ENCODE peak calls at places on chromosome 20, in seven cellular contexts. O is bronchial epithelial cell; V is heart left ventricle; N is neural progenitor cell; K is Karpas-422; Q is CD8-positive, alpha-beta T cell; H is GM23248. M is an unnamed sample.

GRCh38 chr20:57619053-57619831 is 984 bp downstream of the ZBP1 start:
- DNase-seq in O (no peak), V (peak), N (no peak), K (peak), Q (peak), H (no peak), M (peak)

GRCh38 chr20:7285918-7286556 is 518.6 kb downstream of the BMP2 start:
- DNase-seq in O (peak), V (peak), N (peak), K (peak), Q (no peak), H (peak), M (no peak)

GRCh38 chr20:48942730-48943129 is 21.2 kb downstream of the ARFGEF2 start:
- DNase-seq in O (no peak), V (no peak), N (no peak), K (no peak), Q (no peak), H (no peak), M (no peak)

GRCh38 chr20:50098259-50098658 is 14.7 kb downstream of the UBE2V1 start:
- DNase-seq in O (no peak), V (no peak), N (no peak), K (peak), Q (no peak), H (no peak), M (no peak)

GRCh38 chr20:26208296-26209091 is 511.8 kb upstream of the ZNF337 start:
- DNase-seq in O (no peak), V (no peak), N (peak), K (no peak), Q (peak), H (peak), M (peak)

GRCh38 chr20:11261533-11262000 is 587.8 kb upstream of the JAG1 start:
- DNase-seq in O (peak), V (no peak), N (no peak), K (no peak), Q (no peak), H (peak), M (no peak)

GRCh38 chr20:32045999-32046398 is 6.0 kb upstream of the HCK start:
- DNase-seq in O (no peak), V (no peak), N (no peak), K (no peak), Q (no peak), H (no peak), M (no peak)

GRCh38 chr20:20499469-20499868 is 131.6 kb downstream of the INSM1 start:
- DNase-seq in O (no peak), V (no peak), N (peak), K (no peak), Q (no peak), H (no peak), M (no peak)

GRCh38 chr20:52209154-52209571 is 17.6 kb upstream of the ZFP64 start:
- DNase-seq in O (no peak), V (no peak), N (no peak), K (no peak), Q (no peak), H (no peak), M (no peak)

GRCh38 chr20:48478370-48478769 is 349.4 kb downstream of the PREX1 start:
- DNase-seq in O (no peak), V (no peak), N (no peak), K (no peak), Q (no peak), H (no peak), M (no peak)

GRCh38 chr20:60642546-60642945 is 609.5 kb upstream of the CDH4 start:
- DNase-seq in O (no peak), V (no peak), N (no peak), K (no peak), Q (no peak), H (no peak), M (no peak)

GRCh38 chr20:32368323-32368722 is 10.2 kb downstream of the ASXL1 start:
- DNase-seq in O (no peak), V (no peak), N (no peak), K (no peak), Q (no peak), H (no peak), M (no peak)

GRCh38 chr20:39259010-39259803 is 297.1 kb downstream of the DHX35 start:
- DNase-seq in O (no peak), V (no peak), N (no peak), K (no peak), Q (peak), H (no peak), M (no peak)

GRCh38 chr20:33947709-33948295 is 45.9 kb upstream of the RALY start:
- DNase-seq in O (peak), V (no peak), N (peak), K (peak), Q (no peak), H (peak), M (peak)

GRCh38 chr20:35595901-35596300 is 19.7 kb upstream of the SPAG4 start:
- DNase-seq in O (no peak), V (no peak), N (no peak), K (no peak), Q (no peak), H (no peak), M (no peak)

GRCh38 chr20:17634666-17635319 is 47.2 kb downstream of the RRBP1 start:
- DNase-seq in O (no peak), V (no peak), N (no peak), K (no peak), Q (no peak), H (no peak), M (no peak)

GRCh38 chr20:14117768-14118167 is 122.5 kb downstream of the MACROD2 start:
- DNase-seq in O (peak), V (no peak), N (no peak), K (no peak), Q (no peak), H (peak), M (no peak)

GRCh38 chr20:57593134-57593886 is 26.9 kb downstream of the ZBP1 start:
- DNase-seq in O (no peak), V (no peak), N (peak), K (peak), Q (no peak), H (no peak), M (no peak)

GRCh38 chr20:60304931-60305330 is 346.7 kb downstream of the CDH26 start:
- DNase-seq in O (no peak), V (no peak), N (no peak), K (no peak), Q (no peak), H (no peak), M (no peak)

GRCh38 chr20:58624687-58625086 is 26.4 kb upstream of the STX16 start:
- DNase-seq in O (no peak), V (no peak), N (no peak), K (no peak), Q (no peak), H (no peak), M (no peak)

GRCh38 chr20:53752971-53753879 is 159.6 kb upstream of the ZNF217 start:
- DNase-seq in O (peak), V (no peak), N (no peak), K (no peak), Q (no peak), H (no peak), M (no peak)

GRCh38 chr20:24523661-24524060 is 54.2 kb downstream of the SYNDIG1 start:
- DNase-seq in O (no peak), V (no peak), N (peak), K (no peak), Q (no peak), H (no peak), M (no peak)

GRCh38 chr20:61753987-61754956 is 311.4 kb downstream of the TAF4 start:
- DNase-seq in O (no peak), V (no peak), N (no peak), K (no peak), Q (no peak), H (no peak), M (no peak)

GRCh38 chr20:53623454-53624206 is 30.0 kb upstream of the ZNF217 start:
- DNase-seq in O (peak), V (peak), N (peak), K (no peak), Q (no peak), H (peak), M (peak)

GRCh38 chr20:47357296-47358051 is 975 bp upstream of the ZMYND8 start:
- DNase-seq in O (peak), V (peak), N (peak), K (peak), Q (peak), H (peak), M (peak)
- H3K4me3 ChIP-seq in O (peak), V (no peak), N (peak), K (peak), Q (peak), H (no peak), M (peak)

GRCh38 chr20:5181492-5181891 is 54.7 kb downstream of the CDS2 start:
- DNase-seq in O (no peak), V (no peak), N (no peak), K (no peak), Q (no peak), H (no peak), M (no peak)
- H3K4me3 ChIP-seq in O (no peak), V (no peak), N (no peak), K (no peak), Q (no peak), H (no peak), M (no peak)

GRCh38 chr20:689348-689747 is 13.7 kb upstream of the SCRT2 start:
- DNase-seq in O (no peak), V (no peak), N (no peak), K (no peak), Q (no peak), H (no peak), M (no peak)

GRCh38 chr20:689947-690346 is 14.3 kb upstream of the SCRT2 start:
- DNase-seq in O (no peak), V (no peak), N (no peak), K (no peak), Q (no peak), H (no peak), M (no peak)

GRCh38 chr20:692044-692443 is 16.4 kb upstream of the SCRT2 start:
- DNase-seq in O (no peak), V (no peak), N (no peak), K (no peak), Q (no peak), H (no peak), M (no peak)

GRCh38 chr20:687468-688203 is 12.0 kb upstream of the SCRT2 start:
- DNase-seq in O (no peak), V (no peak), N (no peak), K (no peak), Q (no peak), H (no peak), M (no peak)

DNA sequence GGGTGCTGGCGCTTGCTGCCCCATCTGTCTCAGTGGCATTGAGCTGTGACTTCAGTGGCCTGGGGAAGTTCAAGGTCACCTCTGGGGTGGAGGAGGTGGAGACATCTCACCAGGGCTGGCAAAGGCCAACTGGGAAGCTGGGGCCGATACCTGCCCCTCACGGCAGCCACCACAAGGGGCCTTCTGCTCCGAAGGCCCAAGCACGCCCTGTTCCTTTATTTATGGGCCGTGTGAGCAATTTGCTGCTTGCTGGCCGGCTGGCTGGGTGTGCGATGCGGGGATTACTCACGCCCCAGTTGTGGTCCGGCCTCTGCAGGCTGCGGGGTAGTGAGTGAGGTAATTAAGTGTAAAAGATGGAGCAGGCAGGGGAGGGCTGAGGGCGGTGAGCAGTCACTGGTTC is 13.2 kb upstream of the SCRT2 start:
- DNase-seq in O (peak), V (no peak), N (peak), K (no peak), Q (no peak), H (peak), M (no peak)
- H3K4me3 ChIP-seq in O (no peak), V (no peak), N (no peak), K (no peak), Q (no peak), H (no peak), M (no peak)

DNA sequence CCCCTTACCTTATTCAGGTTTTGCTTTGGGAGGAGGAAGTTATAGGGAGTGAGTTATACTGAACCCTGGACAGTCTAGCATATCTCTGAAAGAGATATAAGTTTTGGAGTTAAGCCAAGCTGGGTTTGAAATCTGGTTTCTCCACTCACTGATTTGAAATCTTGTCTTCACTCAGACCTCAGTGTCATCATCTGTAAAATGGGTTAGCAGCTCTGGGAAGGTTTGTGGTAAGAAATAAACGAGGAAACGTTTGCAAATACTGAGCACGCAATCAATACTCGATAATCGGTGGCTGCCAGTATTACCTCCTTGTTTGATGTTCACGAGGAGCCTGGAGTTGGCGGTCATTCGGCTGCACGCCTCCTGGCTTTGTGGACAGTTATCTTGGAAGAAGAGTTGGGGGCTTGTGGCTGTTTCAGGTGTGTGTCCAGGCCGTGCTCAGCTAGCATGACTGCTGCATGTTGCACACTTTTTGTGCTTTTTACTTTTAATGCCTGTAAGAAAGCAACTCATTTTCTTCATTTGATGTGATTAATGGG is 61.8 kb downstream of the PAX1 start:
- DNase-seq in O (no peak), V (no peak), N (no peak), K (no peak), Q (no peak), H (no peak), M (no peak)
- H3K4me3 ChIP-seq in O (no peak), V (no peak), N (peak), K (no peak), Q (no peak), H (no peak), M (no peak)

GRCh38 chr20:63826753-63827152 is 4.3 kb downstream of the ZBTB46 start:
- DNase-seq in O (no peak), V (no peak), N (no peak), K (no peak), Q (no peak), H (peak), M (no peak)
- H3K4me3 ChIP-seq in O (no peak), V (no peak), N (no peak), K (no peak), Q (no peak), H (no peak), M (no peak)

GRCh38 chr20:642398-643174 is 10.4 kb downstream of the SRXN1 start:
- DNase-seq in O (no peak), V (peak), N (peak), K (no peak), Q (no peak), H (peak), M (no peak)
- H3K4me3 ChIP-seq in O (no peak), V (peak), N (no peak), K (no peak), Q (no peak), H (peak), M (no peak)

DNA sequence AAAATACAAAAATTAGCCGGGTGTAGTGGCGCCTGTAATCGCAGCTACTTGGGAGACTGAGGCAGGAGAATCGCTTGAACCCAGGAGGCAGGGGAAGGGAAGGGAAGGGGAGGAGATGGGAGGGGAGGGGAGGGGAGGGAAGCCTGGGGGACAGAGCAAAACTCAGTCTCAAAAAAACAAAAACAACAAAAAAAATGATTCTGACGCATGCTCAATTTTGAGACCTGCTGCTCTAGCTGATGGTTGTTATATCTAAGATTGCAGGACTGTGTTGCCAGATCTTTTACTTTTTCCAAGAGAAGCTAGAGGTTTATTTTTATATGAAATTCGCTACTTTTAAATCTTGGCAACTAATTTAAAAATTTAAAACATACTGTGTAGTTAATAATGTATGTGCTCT is 2.4 kb upstream of the WFDC2 start:
- DNase-seq in O (no peak), V (no peak), N (no peak), K (no peak), Q (no peak), H (no peak), M (no peak)
- H3K4me3 ChIP-seq in O (no peak), V (no peak), N (no peak), K (no peak), Q (no peak), H (no peak), M (no peak)

GRCh38 chr20:37204056-37204455 is 24.7 kb upstream of the MROH8 start:
- DNase-seq in O (no peak), V (no peak), N (no peak), K (no peak), Q (no peak), H (no peak), M (no peak)
- H3K4me3 ChIP-seq in O (no peak), V (no peak), N (no peak), K (no peak), Q (no peak), H (no peak), M (no peak)

GRCh38 chr20:9628166-9628565 is 113.8 kb downstream of the LAMP5 start:
- DNase-seq in O (peak), V (no peak), N (no peak), K (no peak), Q (no peak), H (no peak), M (no peak)
- H3K4me3 ChIP-seq in O (no peak), V (no peak), N (no peak), K (no peak), Q (no peak), H (no peak), M (no peak)